ENCODE peak calls at places on chromosomes 11 and 22, in eight cellular contexts. A, D, Z, K, C, P, I and T are unnamed samples.
A peak's percentile ranks its signal among the peaks of the same experiment; 100 is the strongest.

GRCh38 chr22:36937319-36938027 is 24.0 kb downstream of the CSF2RB start:
- DNase-seq in A (no peak), D (no peak), Z (no peak), K (no peak), C (no peak), P (no peak), I (no peak), T (no peak)

GRCh38 chr11:115503083-115503885 is 931 bp downstream of the CADM1 start:
- DNase-seq in A (peak; percentile 21), D (peak; percentile 71), Z (peak; percentile 87), K (peak; percentile 16), C (peak; percentile 54), P (peak; percentile 73), I (peak; percentile 80), T (peak; percentile 19)

GRCh38 chr22:49215840-49216239 is 611.8 kb downstream of the BRD1 start:
- DNase-seq in A (no peak), D (peak; percentile 12), Z (no peak), K (no peak), C (no peak), P (no peak), I (peak; percentile 12), T (no peak)

GRCh38 chr11:47379317-47379716 is 970 bp upstream of the SPI1 start:
- DNase-seq in A (no peak), D (no peak), Z (no peak), K (no peak), C (no peak), P (no peak), I (no peak), T (no peak)

GRCh38 chr11:100719362-100719761 is 32.3 kb downstream of the ARHGAP42 start:
- DNase-seq in A (no peak), D (no peak), Z (peak; percentile 96), K (no peak), C (peak; percentile 46), P (peak; percentile 74), I (no peak), T (no peak)

GRCh38 chr11:96704847-96705246 is 315.0 kb downstream of the JRKL start:
- DNase-seq in A (no peak), D (no peak), Z (peak; percentile 66), K (no peak), C (no peak), P (peak; percentile 3), I (no peak), T (no peak)

GRCh38 chr11:1356007-1356435 is 33.7 kb upstream of the BRSK2 start:
- DNase-seq in A (no peak), D (no peak), Z (no peak), K (no peak), C (no peak), P (no peak), I (peak; percentile 35), T (no peak)

GRCh38 chr11:31045335-31045734 is 324.2 kb downstream of the DCDC1 start:
- DNase-seq in A (no peak), D (no peak), Z (peak; percentile 38), K (no peak), C (no peak), P (peak; percentile 8), I (no peak), T (no peak)

GRCh38 chr22:31917227-31917921 is 27.0 kb upstream of the YWHAH start:
- DNase-seq in A (no peak), D (peak; percentile 53), Z (no peak), K (no peak), C (no peak), P (no peak), I (no peak), T (peak; percentile 83)

GRCh38 chr22:50281957-50282356 is 11.8 kb upstream of the MAPK11 start:
- DNase-seq in A (no peak), D (no peak), Z (no peak), K (no peak), C (no peak), P (no peak), I (no peak), T (no peak)

GRCh38 chr11:43686207-43686606 is 5.7 kb downstream of the HSD17B12 start:
- DNase-seq in A (no peak), D (no peak), Z (peak; percentile 37), K (no peak), C (no peak), P (no peak), I (no peak), T (no peak)

GRCh38 chr11:67548555-67549110 is 25.4 kb upstream of the CABP2 start:
- DNase-seq in A (no peak), D (no peak), Z (no peak), K (no peak), C (no peak), P (no peak), I (no peak), T (no peak)

GRCh38 chr11:14821031-14821430 is 71.0 kb downstream of the CYP2R1 start:
- DNase-seq in A (no peak), D (no peak), Z (no peak), K (no peak), C (no peak), P (no peak), I (no peak), T (no peak)

GRCh38 chr11:67463680-67464410 is 5.2 kb downstream of the TMEM134 start:
- DNase-seq in A (peak; percentile 91), D (peak; percentile 84), Z (no peak), K (no peak), C (no peak), P (no peak), I (peak; percentile 94), T (peak; percentile 87)

GRCh38 chr11:57458060-57458409 is 2.3 kb upstream of the RTN4RL2 start:
- DNase-seq in A (no peak), D (no peak), Z (peak; percentile 82), K (no peak), C (no peak), P (no peak), I (no peak), T (no peak)

GRCh38 chr11:57458410-57459111 is 1.8 kb upstream of the RTN4RL2 start:
- DNase-seq in A (no peak), D (no peak), Z (peak; percentile 57), K (peak; percentile 27), C (no peak), P (no peak), I (peak; percentile 89), T (no peak)

GRCh38 chr11:57459112-57460016 is 964 bp upstream of the RTN4RL2 start:
- DNase-seq in A (no peak), D (no peak), Z (peak; percentile 24), K (no peak), C (no peak), P (no peak), I (no peak), T (no peak)

GRCh38 chr11:57456960-57457642 is 3.2 kb upstream of the RTN4RL2 start:
- DNase-seq in A (peak; percentile 80), D (peak; percentile 89), Z (peak; percentile 92), K (peak; percentile 62), C (peak; percentile 39), P (peak; percentile 80), I (peak; percentile 96), T (no peak)

DNA sequence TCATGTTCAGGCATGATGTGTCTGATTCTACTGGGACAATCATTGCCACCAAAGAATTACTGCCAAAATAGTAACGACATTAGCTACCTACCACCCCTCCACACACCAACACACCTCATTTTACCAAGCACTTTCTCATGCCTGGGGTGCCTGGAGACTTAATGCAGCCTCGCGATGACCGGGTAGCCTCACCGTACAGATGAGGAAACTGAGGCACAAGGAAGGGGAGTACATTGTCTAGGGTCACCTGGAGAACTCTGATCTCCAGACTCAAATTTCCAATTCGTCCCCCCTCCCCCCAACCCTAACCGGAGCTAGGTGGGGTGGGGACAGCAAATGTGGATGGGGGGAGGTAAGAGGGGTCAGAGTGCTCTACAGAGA is 2.7 kb upstream of the RTN4RL2 start:
- DNase-seq in A (no peak), D (no peak), Z (no peak), K (no peak), C (no peak), P (no peak), I (no peak), T (no peak)
- H3K4me3 ChIP-seq in A (peak overlapping the region; percentile 74), D (no peak overlapping the region), Z (no peak overlapping the region), K (no peak overlapping the region), C (no peak overlapping the region), P (no peak overlapping the region), I (no peak overlapping the region), T (no peak overlapping the region)

GRCh38 chr22:29190915-29191314 is 14.8 kb upstream of the EMID1 start:
- DNase-seq in A (no peak), D (peak; percentile 13), Z (no peak), K (no peak), C (no peak), P (no peak), I (no peak), T (no peak)
- H3K4me3 ChIP-seq in A (no peak overlapping the region), D (no peak overlapping the region), Z (no peak overlapping the region), K (no peak overlapping the region), C (no peak overlapping the region), P (no peak overlapping the region), I (no peak overlapping the region), T (no peak overlapping the region)

GRCh38 chr22:37979782-37980181 is 4.6 kb downstream of the SOX10 start:
- DNase-seq in A (no peak), D (no peak), Z (peak; percentile 7), K (no peak), C (no peak), P (no peak), I (no peak), T (no peak)
- H3K4me3 ChIP-seq in A (no peak overlapping the region), D (no peak overlapping the region), Z (no peak overlapping the region), K (no peak overlapping the region), C (no peak overlapping the region), P (no peak overlapping the region), I (no peak overlapping the region), T (no peak overlapping the region)

GRCh38 chr11:75152651-75153553 is 2.0 kb downstream of the SLCO2B1 start:
- DNase-seq in A (no peak), D (no peak), Z (no peak), K (no peak), C (no peak), P (no peak), I (no peak), T (no peak)
- H3K4me3 ChIP-seq in A (no peak overlapping the region), D (peak overlapping the region; percentile 21), Z (no peak overlapping the region), K (no peak overlapping the region), C (no peak overlapping the region), P (no peak overlapping the region), I (no peak overlapping the region), T (no peak overlapping the region)

DNA sequence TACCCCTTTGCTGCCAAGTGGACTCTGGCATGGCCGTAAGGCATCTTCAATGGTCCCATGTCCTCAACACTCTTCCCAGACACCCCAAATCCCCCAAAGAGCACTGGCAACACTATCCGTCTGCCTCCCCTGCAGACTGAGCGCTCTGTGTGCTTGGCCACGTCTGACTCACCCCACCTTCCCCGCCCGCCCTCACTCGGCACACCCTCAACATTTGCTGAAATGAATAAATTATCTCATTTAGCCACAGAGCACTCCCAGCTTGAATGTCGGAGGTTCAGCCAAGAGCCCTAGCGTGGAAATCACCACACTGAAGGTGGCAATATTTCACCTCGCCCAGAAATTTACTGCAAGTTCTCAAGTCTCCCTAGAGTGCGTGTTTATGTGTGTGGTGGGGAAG is 46.5 kb upstream of the TCF20 start:
- DNase-seq in A (no peak), D (no peak), Z (no peak), K (peak; percentile 49), C (peak; percentile 61), P (peak; percentile 46), I (no peak), T (no peak)
- H3K4me3 ChIP-seq in A (no peak overlapping the region), D (no peak overlapping the region), Z (no peak overlapping the region), K (no peak overlapping the region), C (no peak overlapping the region), P (no peak overlapping the region), I (no peak overlapping the region), T (no peak overlapping the region)

DNA sequence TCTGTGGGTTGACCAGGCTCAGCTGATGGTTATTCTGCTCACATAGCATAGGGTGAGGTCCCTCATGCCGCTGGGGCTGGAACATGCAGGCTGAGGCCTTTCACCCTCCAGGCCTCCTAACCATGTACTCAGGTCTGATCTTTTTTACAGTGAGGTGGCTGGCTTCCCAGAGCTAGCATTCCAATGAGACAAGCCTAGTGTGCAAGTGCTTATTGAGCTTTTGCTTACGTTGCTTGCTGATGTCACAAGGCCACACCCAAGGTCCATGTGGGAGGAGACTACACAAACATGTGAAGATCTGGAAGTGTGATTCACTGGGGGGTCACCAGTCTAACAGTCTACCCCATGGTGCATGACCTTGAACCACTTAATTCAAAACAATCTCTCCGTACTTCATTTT is 33.9 kb downstream of the ISX start:
- DNase-seq in A (no peak), D (no peak), Z (no peak), K (no peak), C (no peak), P (no peak), I (no peak), T (no peak)
- H3K4me3 ChIP-seq in A (no peak overlapping the region), D (no peak overlapping the region), Z (no peak overlapping the region), K (no peak overlapping the region), C (no peak overlapping the region), P (no peak overlapping the region), I (no peak overlapping the region), T (no peak overlapping the region)